ENCODE peak calls at places on chromosomes 1 and 21, in seven cellular contexts. R is ACHN, H is SHP77 treated with DMSO at 0.1 percent for 48 hours, X is body of pancreas, Y is trophoblast cell, N is kidney epithelial cell, T is germinal center. P is an unnamed sample.

GRCh38 chr1:14678011-14678638 is 79.6 kb downstream of the KAZN start:
- DNase-seq in H (no peak), T (no peak), R (no peak), N (no peak), X (no peak), Y (no peak), P (no peak)

GRCh38 chr1:147748687-147749350 is 11.6 kb downstream of the GJA5 start:
- DNase-seq in R (no peak), H (no peak), Y (no peak), N (no peak), X (no peak), T (no peak), P (no peak)

GRCh38 chr1:169081503-169082123 is 24.9 kb upstream of the ATP1B1 start:
- DNase-seq in R (no peak), N (no peak), H (no peak), X (no peak), T (no peak), Y (no peak), P (no peak)

GRCh38 chr1:195580988-195581387 is 1027.3 kb downstream of the KCNT2 start:
- DNase-seq in Y (peak), N (no peak), X (no peak), T (no peak), R (no peak), H (no peak), P (no peak)

GRCh38 chr1:204257446-204257845 is 43.7 kb upstream of the GOLT1A start:
- DNase-seq in Y (no peak), T (no peak), H (no peak), X (no peak), N (no peak), R (no peak), P (no peak)

GRCh38 chr21:41627428-41627827 is 119.5 kb upstream of the TMPRSS2 start:
- DNase-seq in R (no peak), N (no peak), H (no peak), T (no peak), X (no peak), Y (no peak), P (no peak)

GRCh38 chr1:31502926-31503511 is 73.3 kb upstream of the TINAGL1 start:
- DNase-seq in N (no peak), R (no peak), H (no peak), T (no peak), Y (no peak), X (no peak), P (no peak)

GRCh38 chr21:36325373-36326010 is 5.5 kb downstream of the MORC3 start:
- DNase-seq in R (peak), X (no peak), H (no peak), Y (no peak), N (no peak), T (no peak), P (no peak)

GRCh38 chr1:40610156-40610555 is 55.3 kb downstream of the RIMS3 start:
- DNase-seq in Y (no peak), N (no peak), H (no peak), X (no peak), R (no peak), T (no peak), P (no peak)

GRCh38 chr1:203589201-203589600 is 37.4 kb upstream of the ATP2B4 start:
- DNase-seq in H (no peak), T (no peak), X (no peak), R (no peak), Y (no peak), N (no peak), P (no peak)

GRCh38 chr1:154608522-154609294 is 722 bp upstream of the ADAR start:
- DNase-seq in T (no peak), Y (peak), H (peak), R (peak), X (peak), N (no peak), P (no peak)

GRCh38 chr1:117952386-117952785 is 22.8 kb downstream of the WDR3 start:
- DNase-seq in R (no peak), N (no peak), T (no peak), H (no peak), X (no peak), Y (no peak), P (no peak)

GRCh38 chr21:16124397-16125130 is 394.8 kb downstream of the USP25 start:
- DNase-seq in R (no peak), T (no peak), Y (peak), H (no peak), N (peak), X (no peak), P (no peak)

GRCh38 chr1:11026052-11026451 is 13.6 kb downstream of the TARDBP start:
- DNase-seq in N (no peak), X (no peak), T (no peak), R (no peak), Y (no peak), H (no peak), P (no peak)

GRCh38 chr1:55141295-55141893 is 73.8 kb downstream of the USP24 start:
- DNase-seq in T (no peak), R (no peak), N (no peak), X (no peak), Y (no peak), H (no peak), P (no peak)

GRCh38 chr1:193348126-193349045 is 162.0 kb upstream of the B3GALT2 start:
- DNase-seq in Y (no peak), T (no peak), X (no peak), H (no peak), R (no peak), N (no peak), P (no peak)

GRCh38 chr1:151542710-151543129 is 2.6 kb downstream of the TUFT1 start:
- DNase-seq in T (no peak), H (peak), Y (peak), R (peak), X (no peak), N (peak), P (no peak)

P was measured in nucleus accumbens.